ENCODE peak calls at places on chromosomes 4 and X, in four cellular contexts. C is brain microvascular endothelial cell, I is NB4, J is esophagus squamous epithelium. E is an unnamed sample.

GRCh38 chrX:54029543-54030143 is 14.6 kb downstream of the PHF8 start:
- DNase-seq in C (no peak), I (no peak), J (no peak), E (no peak)

GRCh38 chr4:145565328-145565727 is 53.9 kb upstream of the MMAA start:
- DNase-seq in C (no peak), I (peak; percentile 72), J (no peak), E (peak; percentile 82)

GRCh38 chr4:680931-681645 is 6.7 kb downstream of the MYL5 start:
- DNase-seq in C (no peak), I (peak; percentile 77), J (no peak), E (peak; percentile 37)

GRCh38 chrX:31500920-31501319 is 429.1 kb upstream of the FTHL17 start:
- DNase-seq in C (peak; percentile 29), I (peak; percentile 1), J (no peak), E (peak; percentile 32)

GRCh38 chr4:123037809-123038208 is 115.4 kb upstream of the NUDT6 start:
- DNase-seq in C (peak; percentile 17), I (no peak), J (no peak), E (peak; percentile 53)

GRCh38 chr4:66667249-66667648 is 878.1 kb downstream of the CENPC start:
- DNase-seq in C (no peak), I (no peak), J (no peak), E (no peak)

GRCh38 chr4:2537011-2537830 is 774 bp downstream of the FAM193A start:
- DNase-seq in C (no peak), I (peak; percentile 70), J (no peak), E (peak; percentile 20)

GRCh38 chr4:88537725-88538124 is 14.1 kb upstream of the PYURF start:
- DNase-seq in C (no peak), I (no peak), J (no peak), E (no peak)

GRCh38 chrX:78375894-78376293 is 48.5 kb upstream of the CYSLTR1 start:
- DNase-seq in C (no peak), I (peak; percentile 83), J (no peak), E (no peak)

GRCh38 chrX:20594985-20595384 is 328.3 kb upstream of the RPS6KA3 start:
- DNase-seq in C (no peak), I (no peak), J (no peak), E (peak; percentile 55)

GRCh38 chrX:5823861-5824260 is 404.8 kb downstream of the NLGN4X start:
- DNase-seq in C (no peak), I (no peak), J (no peak), E (no peak)

GRCh38 chr4:77473509-77473908 is 132.1 kb upstream of the CXCL13 start:
- DNase-seq in C (no peak), I (peak; percentile 28), J (no peak), E (peak; percentile 35)

GRCh38 chrX:133859860-133860259 is 125.5 kb downstream of the GPC3 start:
- DNase-seq in C (peak; percentile 22), I (no peak), J (no peak), E (peak; percentile 79)

GRCh38 chrX:139126493-139126892 is 404.0 kb upstream of the F9 start:
- DNase-seq in C (no peak), I (peak; percentile 49), J (no peak), E (peak; percentile 8)

GRCh38 chr4:83282049-83282535 is 2.5 kb downstream of the COQ2 start:
- DNase-seq in C (peak; percentile 68), I (peak; percentile 79), J (no peak), E (peak; percentile 76)

GRCh38 chrX:110143454-110144210 is 140.7 kb downstream of the TMEM164 start:
- DNase-seq in C (no peak), I (no peak), J (no peak), E (no peak)

GRCh38 chr4:40656221-40656863 is 26.7 kb upstream of the RBM47 start:
- DNase-seq in C (no peak), I (peak; percentile 48), J (no peak), E (no peak)

GRCh38 chrX:45017946-45018345 is 145.0 kb downstream of the KDM6A start:
- DNase-seq in C (no peak), I (no peak), J (no peak), E (no peak)

GRCh38 chr4:134632056-134632455 is 430.5 kb upstream of the PABPC4L start:
- DNase-seq in C (no peak), I (no peak), J (no peak), E (no peak)

GRCh38 chr4:16627999-16628398 is 270.4 kb downstream of the LDB2 start:
- DNase-seq in C (peak; percentile 60), I (no peak), J (no peak), E (peak; percentile 96)

GRCh38 chr4:38948551-38948950 is 80.9 kb downstream of the FAM114A1 start:
- DNase-seq in C (peak; percentile 86), I (peak; percentile 52), J (no peak), E (peak; percentile 95)

GRCh38 chrX:18290200-18290599 is 64.3 kb downstream of the SCML2 start:
- DNase-seq in C (no peak), I (no peak), J (no peak), E (peak; percentile 9)

GRCh38 chrX:23756165-23756564 is 13.1 kb upstream of the ACOT9 start:
- DNase-seq in C (peak; percentile 53), I (peak; percentile 80), J (no peak), E (peak; percentile 61)

GRCh38 chr4:78876568-78877320 is 62.5 kb downstream of the PAQR3 start:
- DNase-seq in C (no peak), I (peak; percentile 34), J (no peak), E (peak; percentile 38)

GRCh38 chrX:44997888-44998287 is 124.9 kb downstream of the KDM6A start:
- DNase-seq in C (no peak), I (no peak), J (no peak), E (no peak)

GRCh38 chrX:68685722-68686683 is 38.5 kb downstream of the STARD8 start:
- DNase-seq in C (peak; percentile 32), I (peak; percentile 93), J (peak; percentile 1), E (peak; percentile 85)

GRCh38 chr4:125072269-125072668 is 242.5 kb upstream of the FAT4 start:
- DNase-seq in C (no peak), I (no peak), J (no peak), E (no peak)

GRCh38 chr4:39446842-39447573 is 11.7 kb downstream of the RPL9 start:
- DNase-seq in C (peak; percentile 57), I (peak; percentile 25), J (peak; percentile 16), E (peak; percentile 63)

GRCh38 chr4:154984148-154984547 is 203.1 kb downstream of the RBM46 start:
- DNase-seq in C (no peak), I (no peak), J (no peak), E (no peak)

GRCh38 chrX:129876734-129877395 is 29.1 kb upstream of the UTP14A start:
- DNase-seq in C (peak; percentile 3), I (peak; percentile 2), J (no peak), E (peak; percentile 42)

GRCh38 chr4:25970241-25970675 is 56.2 kb downstream of the SMIM20 start:
- DNase-seq in C (no peak), I (peak; percentile 74), J (no peak), E (no peak)

GRCh38 chr4:81030617-81031388 is at the start of gene BMP3:
- DNase-seq in C (no peak), I (no peak), J (no peak), E (no peak)

GRCh38 chr4:127870688-127871087 is 10.0 kb upstream of the PLK4 start:
- DNase-seq in C (peak; percentile 51), I (no peak), J (no peak), E (peak; percentile 82)

GRCh38 chrX:15525664-15526416 is 25.2 kb downstream of the BMX start:
- DNase-seq in C (no peak), I (no peak), J (no peak), E (no peak)

DNA sequence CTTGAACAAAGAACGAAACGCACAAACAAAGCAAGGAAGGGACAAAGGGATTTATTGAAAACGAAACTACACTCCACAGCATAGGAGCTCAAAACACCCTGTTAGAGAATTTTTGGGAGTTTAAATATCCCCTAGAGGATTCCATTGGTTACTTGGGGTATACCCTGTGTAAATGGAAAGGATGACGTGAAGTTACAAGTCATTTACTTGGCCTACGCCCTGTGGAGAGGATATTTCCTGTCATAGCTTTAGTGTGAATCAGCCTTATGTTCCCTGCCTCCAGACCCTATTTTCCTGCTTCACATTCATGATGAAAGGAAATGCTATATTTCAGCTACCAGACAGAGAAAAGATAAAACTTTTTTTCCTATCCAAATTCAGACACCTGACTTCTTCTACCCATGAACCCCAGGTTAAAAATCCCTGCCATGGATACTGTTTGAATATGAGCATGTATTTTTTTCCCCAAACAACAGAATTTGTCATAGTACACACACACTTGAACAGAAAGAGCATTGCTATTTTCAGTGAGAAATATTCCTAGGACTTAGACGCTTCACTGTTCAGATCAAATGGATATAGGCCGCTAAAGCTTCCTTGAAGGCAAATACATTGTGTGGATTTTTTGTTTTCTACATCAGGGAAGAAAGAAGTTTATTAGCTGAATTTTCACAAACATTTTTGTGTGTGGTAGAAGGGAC is 20.4 kb downstream of the PIN4 start:
- DNase-seq in C (peak; percentile 75), I (no peak), J (no peak), E (peak; percentile 80)
- H3K4me3 ChIP-seq in C (no peak overlapping the region), I (no peak overlapping the region), J (no peak overlapping the region), E (no peak overlapping the region)

GRCh38 chrX:38293741-38294140 is 33.6 kb downstream of the RPGR start:
- DNase-seq in C (no peak), I (no peak), J (no peak), E (no peak)
- TF ChIP-seq CTCF in C (peak; percentile 40), I (no peak), J (no peak), E (peak; percentile 19)

DNA sequence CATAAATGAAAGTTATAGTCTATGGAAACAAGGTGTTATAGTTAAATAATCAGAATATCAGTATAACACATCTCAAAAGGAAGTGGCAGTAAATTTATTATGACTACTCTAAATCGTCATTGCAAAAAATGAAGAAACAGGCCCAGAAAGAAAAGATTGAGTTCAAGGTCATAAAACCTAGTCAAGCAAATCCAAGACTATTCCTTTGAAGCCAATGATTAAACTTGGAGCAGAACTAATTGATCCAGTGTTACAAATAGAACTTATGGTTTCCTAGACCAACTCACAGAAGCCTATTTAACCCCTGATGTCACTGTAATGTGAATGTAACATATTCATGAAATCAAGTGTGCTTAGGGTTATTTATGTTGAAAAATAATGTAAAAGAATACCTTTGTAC is 1.9 kb downstream of the FAM199X start:
- DNase-seq in C (no peak), I (no peak), J (no peak), E (no peak)
- H3K4me3 ChIP-seq in C (peak overlapping the region; percentile 84), I (peak overlapping the region; percentile 72), J (peak overlapping the region; percentile 85), E (peak overlapping the region; percentile 73)

GRCh38 chr4:140621161-140621560 is 52.4 kb upstream of the UCP1 start:
- DNase-seq in C (no peak), I (no peak), J (no peak), E (no peak)

GRCh38 chr4:140622333-140622958 is 53.7 kb upstream of the UCP1 start:
- DNase-seq in C (no peak), I (no peak), J (no peak), E (no peak)

GRCh38 chr4:140628016-140628415 is 59.3 kb upstream of the UCP1 start:
- DNase-seq in C (no peak), I (no peak), J (no peak), E (no peak)

GRCh38 chr4:140630246-140630645 is 61.5 kb upstream of the UCP1 start:
- DNase-seq in C (no peak), I (no peak), J (no peak), E (no peak)

GRCh38 chr4:140626982-140627381 is 58.2 kb upstream of the UCP1 start:
- DNase-seq in C (no peak), I (no peak), J (no peak), E (no peak)
- TF ChIP-seq CTCF in C (peak; percentile 35), I (no peak), J (no peak), E (no peak)

GRCh38 chrX:119273807-119274192 is 37.7 kb downstream of the PGRMC1 start:
- DNase-seq in C (no peak), I (no peak), J (no peak), E (no peak)

GRCh38 chrX:119272882-119273806 is 37.1 kb downstream of the PGRMC1 start:
- DNase-seq in C (peak; percentile 37), I (no peak), J (no peak), E (peak; percentile 52)
- H3K4me3 ChIP-seq in C (peak overlapping the region; percentile 29), I (no peak overlapping the region), J (peak overlapping the region; percentile 44), E (no peak overlapping the region)

E was measured in fibroblast of mammary gland.